ENCODE peak calls at places on chromosomes 11 and 22, in seven cellular contexts. One of them, this sample, is unnamed.

GRCh38 chr11:58576792-58577440 is 1.3 kb upstream of the LPXN start:
- DNase-seq in GM19239: no peak
- DNase-seq in right lobe of liver: no peak
- DNase-seq in germinal center: no peak
- DNase-seq in transverse colon: no peak
- DNase-seq in stimulated activated CD4-positive, alpha-beta T cell treated with anti-CD3 and anti-CD28 coated beads, Interleukin-12 subunit alpha, Interleukin-12 subunit beta, amount 100 ng/mL, for 48 hours: no peak
- DNase-seq in stimulated activated naive CD4-positive, alpha-beta T cell: no peak
- DNase-seq in this sample: peak

GRCh38 chr11:86664930-86665329 is 7.5 kb downstream of the ME3 start:
- DNase-seq in right lobe of liver: no peak
- DNase-seq in stimulated activated naive CD4-positive, alpha-beta T cell: no peak
- DNase-seq in GM19239: no peak
- DNase-seq in germinal center: no peak
- DNase-seq in stimulated activated CD4-positive, alpha-beta T cell treated with anti-CD3 and anti-CD28 coated beads, Interleukin-12 subunit alpha, Interleukin-12 subunit beta, amount 100 ng/mL, for 48 hours: no peak
- DNase-seq in transverse colon: no peak
- DNase-seq in this sample: no peak

GRCh38 chr11:59259867-59260475 is 47.2 kb upstream of the MPEG1 start:
- DNase-seq in right lobe of liver: no peak
- DNase-seq in transverse colon: no peak
- DNase-seq in stimulated activated naive CD4-positive, alpha-beta T cell: no peak
- DNase-seq in GM19239: no peak
- DNase-seq in germinal center: no peak
- DNase-seq in stimulated activated CD4-positive, alpha-beta T cell treated with anti-CD3 and anti-CD28 coated beads, Interleukin-12 subunit alpha, Interleukin-12 subunit beta, amount 100 ng/mL, for 48 hours: no peak
- DNase-seq in this sample: no peak

GRCh38 chr22:37416389-37416788 is 10.9 kb downstream of the ELFN2 start:
- DNase-seq in right lobe of liver: no peak
- DNase-seq in stimulated activated naive CD4-positive, alpha-beta T cell: no peak
- DNase-seq in stimulated activated CD4-positive, alpha-beta T cell treated with anti-CD3 and anti-CD28 coated beads, Interleukin-12 subunit alpha, Interleukin-12 subunit beta, amount 100 ng/mL, for 48 hours: no peak
- DNase-seq in germinal center: no peak
- DNase-seq in transverse colon: no peak
- DNase-seq in GM19239: no peak
- DNase-seq in this sample: no peak

GRCh38 chr11:120867988-120868387 is 155.9 kb upstream of the TBCEL start:
- DNase-seq in germinal center: no peak
- DNase-seq in stimulated activated naive CD4-positive, alpha-beta T cell: no peak
- DNase-seq in GM19239: no peak
- DNase-seq in transverse colon: no peak
- DNase-seq in right lobe of liver: no peak
- DNase-seq in stimulated activated CD4-positive, alpha-beta T cell treated with anti-CD3 and anti-CD28 coated beads, Interleukin-12 subunit alpha, Interleukin-12 subunit beta, amount 100 ng/mL, for 48 hours: no peak
- DNase-seq in this sample: no peak

GRCh38 chr11:115759622-115760527 is 255.7 kb upstream of the CADM1 start:
- DNase-seq in stimulated activated naive CD4-positive, alpha-beta T cell: no peak
- DNase-seq in GM19239: no peak
- DNase-seq in transverse colon: peak
- DNase-seq in right lobe of liver: no peak
- DNase-seq in germinal center: no peak
- DNase-seq in stimulated activated CD4-positive, alpha-beta T cell treated with anti-CD3 and anti-CD28 coated beads, Interleukin-12 subunit alpha, Interleukin-12 subunit beta, amount 100 ng/mL, for 48 hours: no peak
- DNase-seq in this sample: no peak

GRCh38 chr11:9529333-9529648 is 44.2 kb upstream of the WEE1 start:
- DNase-seq in stimulated activated naive CD4-positive, alpha-beta T cell: no peak
- DNase-seq in stimulated activated CD4-positive, alpha-beta T cell treated with anti-CD3 and anti-CD28 coated beads, Interleukin-12 subunit alpha, Interleukin-12 subunit beta, amount 100 ng/mL, for 48 hours: no peak
- DNase-seq in transverse colon: peak
- DNase-seq in right lobe of liver: no peak
- DNase-seq in GM19239: no peak
- DNase-seq in germinal center: no peak
- DNase-seq in this sample: no peak

GRCh38 chr11:80593981-80594380 is 1153.2 kb upstream of the TENM4 start:
- DNase-seq in right lobe of liver: no peak
- DNase-seq in stimulated activated naive CD4-positive, alpha-beta T cell: no peak
- DNase-seq in stimulated activated CD4-positive, alpha-beta T cell treated with anti-CD3 and anti-CD28 coated beads, Interleukin-12 subunit alpha, Interleukin-12 subunit beta, amount 100 ng/mL, for 48 hours: no peak
- DNase-seq in transverse colon: peak
- DNase-seq in germinal center: no peak
- DNase-seq in GM19239: no peak
- DNase-seq in this sample: no peak

GRCh38 chr22:45218974-45219373 is 21.7 kb downstream of the KIAA0930 start:
- DNase-seq in stimulated activated naive CD4-positive, alpha-beta T cell: no peak
- DNase-seq in germinal center: no peak
- DNase-seq in stimulated activated CD4-positive, alpha-beta T cell treated with anti-CD3 and anti-CD28 coated beads, Interleukin-12 subunit alpha, Interleukin-12 subunit beta, amount 100 ng/mL, for 48 hours: peak
- DNase-seq in right lobe of liver: no peak
- DNase-seq in GM19239: peak
- DNase-seq in transverse colon: no peak
- DNase-seq in this sample: no peak

GRCh38 chr11:11280826-11281225 is 72.2 kb downstream of the CSNK2A3 start:
- DNase-seq in right lobe of liver: no peak
- DNase-seq in transverse colon: no peak
- DNase-seq in GM19239: no peak
- DNase-seq in germinal center: no peak
- DNase-seq in stimulated activated CD4-positive, alpha-beta T cell treated with anti-CD3 and anti-CD28 coated beads, Interleukin-12 subunit alpha, Interleukin-12 subunit beta, amount 100 ng/mL, for 48 hours: no peak
- DNase-seq in stimulated activated naive CD4-positive, alpha-beta T cell: no peak
- DNase-seq in this sample: no peak

GRCh38 chr22:37198290-37199102 is 10.4 kb upstream of the C1QTNF6 start:
- DNase-seq in GM19239: peak
- DNase-seq in germinal center: peak
- DNase-seq in transverse colon: peak
- DNase-seq in stimulated activated CD4-positive, alpha-beta T cell treated with anti-CD3 and anti-CD28 coated beads, Interleukin-12 subunit alpha, Interleukin-12 subunit beta, amount 100 ng/mL, for 48 hours: peak
- DNase-seq in right lobe of liver: peak
- DNase-seq in stimulated activated naive CD4-positive, alpha-beta T cell: peak
- DNase-seq in this sample: peak